ENCODE peak calls at places on chromosomes 2 and 18, in six cellular contexts. G is HCT116; D is heart right ventricle; Q is breast epithelium; U is CD4-positive, alpha-beta memory T cell; Z is colonic mucosa. O is an unnamed sample.
A peak's percentile ranks its signal among the peaks of the same experiment; 100 is the strongest.

GRCh38 chr18:23662309-23663263 is at the start of gene ANKRD29:
- DNase-seq in G (no peak), U (peak; percentile 57), Z (peak; percentile 42), Q (no peak), D (peak; percentile 32), O (peak; percentile 75)

GRCh38 chr2:85710687-85711577 is 16.8 kb downstream of the GNLY start:
- DNase-seq in U (no peak), D (peak; percentile 82), Q (no peak), G (no peak), Z (no peak), O (no peak)

GRCh38 chr2:33272001-33272400 is 204.4 kb upstream of the RASGRP3 start:
- DNase-seq in U (peak; percentile 44), D (no peak), Q (no peak), Z (no peak), G (no peak), O (peak; percentile 10)

GRCh38 chr18:52118684-52119083 is 221.3 kb upstream of the DCC start:
- DNase-seq in U (no peak), G (no peak), D (no peak), Z (no peak), Q (no peak), O (no peak)

GRCh38 chr2:2731101-2731850 is 400.2 kb upstream of the MYT1L start:
- DNase-seq in G (no peak), Z (no peak), D (no peak), Q (no peak), U (no peak), O (no peak)

GRCh38 chr2:48356701-48357322 is 173.1 kb upstream of the STON1 start:
- DNase-seq in Q (no peak), U (peak; percentile 74), G (no peak), D (no peak), Z (no peak), O (peak; percentile 26)

GRCh38 chr18:27824841-27825720 is 351.8 kb downstream of the CDH2 start:
- DNase-seq in D (no peak), Z (no peak), U (no peak), G (no peak), Q (no peak), O (no peak)

GRCh38 chr2:126671488-126671887 is 15.5 kb downstream of the GYPC start:
- DNase-seq in Q (no peak), D (no peak), G (no peak), U (no peak), Z (no peak), O (no peak)

GRCh38 chr2:236507393-236508085 is 62.1 kb upstream of the ACKR3 start:
- DNase-seq in Z (no peak), U (peak; percentile 54), G (no peak), Q (no peak), D (peak; percentile 19), O (peak; percentile 60)

GRCh38 chr18:43049021-43049420 is 66.5 kb downstream of the RIT2 start:
- DNase-seq in Q (no peak), G (no peak), D (no peak), U (no peak), Z (no peak), O (no peak)

GRCh38 chr2:207180741-207181140 is 15.0 kb upstream of the KLF7 start:
- DNase-seq in Q (no peak), D (no peak), U (no peak), G (no peak), Z (no peak), O (no peak)

GRCh38 chr2:54258171-54258570 is 2.1 kb upstream of the TSPYL6 start:
- DNase-seq in U (no peak), Q (no peak), Z (no peak), G (no peak), D (no peak), O (no peak)

GRCh38 chr2:55115795-55116597 is 65.7 kb upstream of the RTN4 start:
- DNase-seq in U (no peak), Q (no peak), Z (no peak), G (peak; percentile 80), D (no peak), O (no peak)

GRCh38 chr2:239322414-239323086 is 78.3 kb downstream of the HDAC4 start:
- DNase-seq in U (no peak), Z (peak; percentile 70), G (no peak), Q (peak; percentile 50), D (peak; percentile 4), O (peak; percentile 35)

GRCh38 chr2:128639693-128640092 is 321.0 kb upstream of the HS6ST1 start:
- DNase-seq in U (no peak), D (no peak), Z (peak; percentile 12), G (no peak), Q (peak; percentile 28), O (no peak)

GRCh38 chr2:23478087-23478932 is 93.3 kb downstream of the KLHL29 start:
- DNase-seq in Z (no peak), U (no peak), Q (no peak), G (no peak), D (no peak), O (no peak)

GRCh38 chr2:77604953-77605947 is 83.1 kb upstream of the LRRTM4 start:
- DNase-seq in D (no peak), G (no peak), U (no peak), Z (no peak), Q (no peak), O (no peak)

GRCh38 chr2:182504903-182505302 is 78.1 kb upstream of the PDE1A start:
- DNase-seq in Z (no peak), D (peak; percentile 23), U (no peak), G (no peak), Q (no peak), O (no peak)

GRCh38 chr2:181779288-181779871 is 99.1 kb upstream of the NEUROD1 start:
- DNase-seq in U (no peak), G (no peak), D (no peak), Q (no peak), Z (no peak), O (no peak)

GRCh38 chr2:148957023-148957422 is 81.5 kb upstream of the LYPD6B start:
- DNase-seq in U (peak; percentile 14), G (no peak), Q (no peak), D (no peak), Z (no peak), O (no peak)

GRCh38 chr18:79680100-79680879 is 687 bp downstream of the CTDP1 start:
- DNase-seq in G (no peak), Z (peak; percentile 78), Q (no peak), U (peak; percentile 63), D (peak; percentile 25), O (peak; percentile 22)

GRCh38 chr2:106193491-106193976 is 567 bp downstream of the UXS1 start:
- DNase-seq in U (peak; percentile 20), Z (peak; percentile 65), D (peak; percentile 24), G (no peak), Q (no peak), O (peak; percentile 26)

GRCh38 chr2:171347158-171347557 is 86.6 kb downstream of the METTL8 start:
- DNase-seq in G (no peak), Z (no peak), U (no peak), Q (no peak), D (no peak), O (no peak)

GRCh38 chr18:34978953-34979608 is 62.1 kb upstream of the MAPRE2 start:
- DNase-seq in D (peak; percentile 59), G (peak; percentile 97), Z (peak; percentile 77), Q (no peak), U (peak; percentile 28), O (peak; percentile 19)

GRCh38 chr2:24579053-24579803 is 88.2 kb downstream of the NCOA1 start:
- DNase-seq in D (no peak), G (no peak), U (no peak), Z (no peak), Q (no peak), O (no peak)
- H3K4me3 ChIP-seq in D (no peak overlapping the region), G (no peak overlapping the region), U (no peak overlapping the region), Z (no peak overlapping the region), Q (no peak overlapping the region), O (peak overlapping the region; percentile 20)

GRCh38 chr18:57668021-57668420 is 46.4 kb upstream of the NARS1 start:
- DNase-seq in G (no peak), D (no peak), U (no peak), Q (no peak), Z (no peak), O (no peak)

GRCh38 chr18:57659463-57660102 is 37.9 kb upstream of the NARS1 start:
- DNase-seq in Q (no peak), Z (no peak), D (no peak), U (no peak), G (no peak), O (no peak)

GRCh38 chr18:57660961-57661360 is 39.3 kb upstream of the NARS1 start:
- DNase-seq in D (no peak), Z (no peak), G (no peak), U (no peak), Q (no peak), O (no peak)

GRCh38 chr18:57666818-57667497 is 45.3 kb upstream of the NARS1 start:
- DNase-seq in D (no peak), Q (no peak), G (no peak), Z (no peak), U (no peak), O (no peak)

DNA sequence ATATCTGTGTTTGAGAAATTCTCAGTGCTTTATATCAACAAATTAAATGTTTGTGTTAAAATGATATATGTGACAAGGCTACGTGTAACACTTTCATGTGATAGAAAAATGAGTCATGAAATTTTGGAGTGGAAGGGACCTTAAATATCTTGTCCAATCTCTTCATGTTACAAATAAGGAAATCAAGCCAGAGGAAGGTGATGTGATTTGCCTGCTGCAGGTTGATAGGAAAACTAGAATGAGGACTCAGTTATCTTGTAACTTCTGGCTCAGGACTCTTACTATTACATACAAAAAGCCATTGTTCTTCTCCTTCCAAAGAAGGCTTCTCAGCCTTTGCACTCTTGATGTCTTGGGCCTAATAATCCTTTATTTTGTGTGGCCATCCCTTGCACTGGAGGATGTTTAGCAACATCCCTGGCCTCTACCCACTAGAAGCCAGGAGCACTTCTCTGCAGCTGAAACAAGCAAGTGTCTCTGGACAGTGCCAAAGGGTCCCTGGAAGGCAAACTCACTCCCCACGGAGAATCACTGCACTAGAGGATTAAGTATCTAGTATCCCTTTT is 43.0 kb upstream of the NARS1 start:
- DNase-seq in G (no peak), U (no peak), Q (no peak), D (no peak), Z (no peak), O (no peak)
- H3K27ac ChIP-seq in G (no peak overlapping the region), U (no peak overlapping the region), Q (no peak overlapping the region), D (no peak overlapping the region), Z (no peak overlapping the region), O (no peak overlapping the region)

GRCh38 chr2:11787991-11788390 is 41.6 kb downstream of the LPIN1 start:
- DNase-seq in Z (no peak), G (no peak), D (no peak), Q (no peak), U (no peak), O (no peak)

GRCh38 chr2:11786592-11786991 is 40.2 kb downstream of the LPIN1 start:
- DNase-seq in U (no peak), Q (no peak), Z (no peak), G (no peak), D (no peak), O (no peak)

GRCh38 chr2:11789243-11789642 is 42.8 kb downstream of the LPIN1 start:
- DNase-seq in Q (no peak), U (no peak), Z (no peak), G (no peak), D (no peak), O (no peak)

GRCh38 chr2:11790228-11790627 is 43.8 kb downstream of the LPIN1 start:
- DNase-seq in U (no peak), Z (no peak), Q (no peak), D (no peak), G (no peak), O (no peak)

GRCh38 chr2:11788725-11789124 is 42.3 kb downstream of the LPIN1 start:
- DNase-seq in Z (no peak), D (no peak), Q (no peak), G (no peak), U (no peak), O (no peak)
- H3K4me3 ChIP-seq in Z (no peak overlapping the region), D (no peak overlapping the region), Q (no peak overlapping the region), G (no peak overlapping the region), U (no peak overlapping the region), O (no peak overlapping the region)

GRCh38 chr2:98472132-98472650 is 27.5 kb downstream of the INPP4A start:
- DNase-seq in G (no peak), U (no peak), Q (no peak), D (no peak), Z (no peak), O (no peak)
- H3K27ac ChIP-seq in G (no peak overlapping the region), U (peak overlapping the region; percentile 30), Q (no peak overlapping the region), D (no peak overlapping the region), Z (no peak overlapping the region), O (peak overlapping the region; percentile 25)

O was measured in CD4-positive, CD25-positive, alpha-beta regulatory T cell.